ENCODE peak calls at places on chromosomes 3 and 15, in seven cellular contexts. S, H, P, Q, K, G and L are unnamed samples.

GRCh38 chr15:101445562-101446526 is 43.7 kb downstream of the PCSK6 start:
- DNase-seq in Q (peak), S (peak), K (no peak), G (no peak), P (peak), H (no peak), L (no peak)

GRCh38 chr3:111333642-111334041 is 208.4 kb upstream of the CD96 start:
- DNase-seq in Q (no peak), P (peak), H (no peak), G (no peak), K (no peak), S (no peak), L (no peak)

GRCh38 chr3:50068134-50068533 is 20.6 kb upstream of the RBM5 start:
- DNase-seq in P (no peak), G (no peak), S (no peak), K (peak), H (no peak), Q (peak), L (no peak)

GRCh38 chr3:41352526-41352925 is 153.2 kb downstream of the CTNNB1 start:
- DNase-seq in K (no peak), S (no peak), Q (no peak), G (no peak), H (no peak), P (no peak), L (no peak)

GRCh38 chr3:189204467-189204866 is 32.7 kb downstream of the TPRG1 start:
- DNase-seq in G (no peak), P (no peak), K (no peak), H (no peak), Q (peak), S (peak), L (no peak)

GRCh38 chr3:48431224-48432029 is 1.5 kb upstream of the PLXNB1 start:
- DNase-seq in G (no peak), Q (no peak), H (no peak), S (no peak), P (no peak), K (no peak), L (peak)

GRCh38 chr3:151971814-151972579 is 98.6 kb downstream of the SUCNR1 start:
- DNase-seq in S (no peak), Q (no peak), H (no peak), G (no peak), P (peak), K (no peak), L (no peak)

GRCh38 chr3:105837143-105837740 is 31.6 kb downstream of the CBLB start:
- DNase-seq in S (no peak), P (peak), K (no peak), G (no peak), Q (no peak), H (no peak), L (no peak)

GRCh38 chr15:92645731-92646130 is 9.8 kb downstream of the FAM174B start:
- DNase-seq in K (no peak), G (no peak), H (no peak), Q (no peak), P (no peak), S (no peak), L (no peak)

GRCh38 chr15:40843885-40844542 is at the start of gene SPINT1:
- DNase-seq in K (no peak), S (no peak), Q (no peak), G (no peak), H (no peak), P (no peak), L (peak)

DNA sequence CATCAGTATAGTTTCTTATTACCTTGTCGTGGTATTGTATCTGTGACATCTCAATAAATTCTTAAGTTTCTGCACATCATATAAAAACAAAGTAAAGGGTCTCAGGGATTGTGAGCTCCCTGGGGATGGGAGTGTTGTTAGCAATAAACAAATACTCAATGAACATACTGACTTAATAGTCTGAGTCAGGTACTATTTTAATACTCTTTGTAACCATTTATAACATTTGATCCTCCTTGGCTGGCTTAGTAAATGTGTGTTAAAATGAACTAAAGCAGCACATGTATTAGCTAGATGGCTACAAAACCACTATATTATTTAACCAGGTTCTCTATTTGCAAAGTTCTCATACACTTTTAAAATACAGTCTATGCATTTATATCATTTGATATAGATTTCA is 1.8 kb downstream of the ICE2 start:
- DNase-seq in K (no peak), G (no peak), H (no peak), P (peak), Q (no peak), S (no peak), L (no peak)
- H3K4me3 ChIP-seq in K (no peak), G (no peak), H (peak), P (no peak), Q (peak), S (peak), L (no peak)

DNA sequence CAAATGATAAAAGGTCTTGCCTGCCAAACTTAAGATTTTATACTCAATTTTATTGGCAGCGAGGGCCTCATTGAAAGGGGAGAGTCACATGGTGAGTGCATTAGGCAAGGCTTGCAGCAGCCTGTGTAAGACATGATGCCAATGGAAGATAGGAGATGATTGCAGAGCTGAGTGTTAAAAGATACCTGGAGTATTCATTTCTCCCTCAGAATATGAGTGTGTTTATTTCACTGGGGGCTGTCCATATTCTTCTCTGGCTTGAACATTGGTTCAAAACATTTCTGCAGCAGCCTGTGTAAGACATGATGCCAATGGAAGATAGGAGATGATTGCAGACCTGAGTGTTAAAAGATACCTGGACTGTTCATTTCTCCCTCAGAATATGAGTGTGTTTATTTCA is 165.2 kb upstream of the NUDT16 start:
- DNase-seq in P (peak), G (no peak), K (no peak), Q (peak), H (no peak), S (peak), L (no peak)
- H3K4me3 ChIP-seq in P (no peak), G (no peak), K (no peak), Q (no peak), H (no peak), S (no peak), L (no peak)

GRCh38 chr3:36945326-36945980 is 599 bp upstream of the TRANK1 start:
- DNase-seq in G (no peak), Q (no peak), H (no peak), S (no peak), P (no peak), K (no peak), L (no peak)

GRCh38 chr3:36944012-36944640 is 728 bp downstream of the TRANK1 start:
- DNase-seq in P (peak), G (no peak), S (peak), K (peak), H (peak), Q (peak), L (peak)

GRCh38 chr3:36942632-36943248 is 2.1 kb downstream of the TRANK1 start:
- DNase-seq in H (no peak), S (no peak), K (no peak), Q (no peak), G (no peak), P (no peak), L (no peak)

GRCh38 chr3:36943601-36944000 is 1.3 kb downstream of the TRANK1 start:
- DNase-seq in S (no peak), H (no peak), K (no peak), Q (no peak), G (no peak), P (no peak), L (no peak)

DNA sequence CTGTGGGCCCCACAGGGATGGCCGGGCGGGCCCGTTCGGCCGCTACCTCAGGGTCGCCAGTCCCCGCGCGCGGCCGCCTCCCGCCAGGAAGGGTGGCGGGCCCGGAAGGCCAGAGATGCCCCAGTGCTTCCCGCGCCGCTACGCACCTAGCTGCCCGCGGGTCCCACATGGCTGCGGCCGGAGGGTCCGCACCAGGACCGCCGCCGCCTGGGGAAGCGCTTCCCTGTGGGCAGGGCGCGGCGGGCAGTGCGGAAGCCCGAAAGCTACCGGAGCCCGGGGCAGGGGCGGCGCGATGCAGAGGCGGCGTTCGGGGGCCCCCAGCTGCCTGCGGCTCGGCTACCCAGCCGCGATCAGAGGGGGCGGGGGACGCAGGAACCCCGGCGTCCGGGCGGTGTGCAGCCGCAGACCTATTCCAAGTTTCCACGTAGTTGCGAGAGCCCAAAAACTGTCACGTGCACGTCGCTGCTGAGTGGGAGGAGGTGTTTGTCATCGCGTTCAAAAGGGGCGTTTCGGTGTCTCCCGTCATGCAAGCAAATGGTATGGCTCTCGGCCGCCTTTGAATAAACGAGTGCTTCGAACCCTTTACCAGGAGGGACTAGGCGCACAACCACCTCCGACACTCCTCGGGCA is at the start of gene TRANK1:
- DNase-seq in G (no peak), S (peak), H (peak), Q (peak), P (peak), K (no peak), L (peak)
- H3K4me3 ChIP-seq in G (peak), S (peak), H (peak), Q (peak), P (peak), K (peak), L (peak)

GRCh38 chr3:78707616-78708015 is 1060.2 kb downstream of the ROBO1 start:
- DNase-seq in H (no peak), Q (no peak), S (no peak), K (no peak), G (no peak), P (no peak), L (peak)

GRCh38 chr3:78703944-78704343 is 1063.9 kb downstream of the ROBO1 start:
- DNase-seq in G (no peak), H (no peak), K (no peak), P (peak), S (no peak), Q (no peak), L (no peak)

GRCh38 chr3:78712270-78712669 is 1055.5 kb downstream of the ROBO1 start:
- DNase-seq in Q (no peak), H (no peak), G (no peak), K (no peak), S (peak), P (no peak), L (no peak)

GRCh38 chr3:78707094-78707493 is 1060.7 kb downstream of the ROBO1 start:
- DNase-seq in G (no peak), P (no peak), S (peak), K (no peak), Q (no peak), H (no peak), L (no peak)

DNA sequence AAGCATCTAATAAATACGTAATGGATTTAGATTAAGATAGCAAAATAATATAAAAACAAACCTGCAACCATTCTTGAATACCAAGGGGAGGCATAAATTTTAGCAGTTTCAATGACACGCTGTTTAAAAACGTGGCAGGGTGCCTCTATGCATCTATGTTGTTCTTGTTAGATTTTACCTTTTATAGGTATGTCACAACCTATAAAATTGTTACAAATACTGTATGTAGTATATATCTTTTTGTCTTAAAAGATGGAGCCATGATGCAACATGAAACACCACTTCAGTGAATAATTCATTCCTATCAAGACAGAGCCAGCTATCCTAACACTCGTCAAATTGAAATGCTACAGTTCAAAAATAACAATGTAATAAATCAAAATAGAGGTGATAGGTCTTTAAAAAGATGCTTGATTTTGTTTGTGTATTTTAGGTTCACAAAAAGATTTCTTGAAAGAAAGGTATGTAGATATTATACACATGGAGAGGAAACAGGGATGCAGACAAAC is 1059.2 kb downstream of the ROBO1 start:
- DNase-seq in G (no peak), Q (no peak), S (no peak), P (no peak), H (no peak), K (no peak), L (no peak)
- H3K4me3 ChIP-seq in G (no peak), Q (no peak), S (no peak), P (no peak), H (no peak), K (no peak), L (no peak)

GRCh38 chr3:124887996-124888298 is 782 bp upstream of the ITGB5 start:
- DNase-seq in G (no peak), P (no peak), K (no peak), Q (no peak), S (no peak), H (no peak), L (no peak)
- H3K4me3 ChIP-seq in G (peak), P (no peak), K (no peak), Q (peak), S (peak), H (no peak), L (no peak)

DNA sequence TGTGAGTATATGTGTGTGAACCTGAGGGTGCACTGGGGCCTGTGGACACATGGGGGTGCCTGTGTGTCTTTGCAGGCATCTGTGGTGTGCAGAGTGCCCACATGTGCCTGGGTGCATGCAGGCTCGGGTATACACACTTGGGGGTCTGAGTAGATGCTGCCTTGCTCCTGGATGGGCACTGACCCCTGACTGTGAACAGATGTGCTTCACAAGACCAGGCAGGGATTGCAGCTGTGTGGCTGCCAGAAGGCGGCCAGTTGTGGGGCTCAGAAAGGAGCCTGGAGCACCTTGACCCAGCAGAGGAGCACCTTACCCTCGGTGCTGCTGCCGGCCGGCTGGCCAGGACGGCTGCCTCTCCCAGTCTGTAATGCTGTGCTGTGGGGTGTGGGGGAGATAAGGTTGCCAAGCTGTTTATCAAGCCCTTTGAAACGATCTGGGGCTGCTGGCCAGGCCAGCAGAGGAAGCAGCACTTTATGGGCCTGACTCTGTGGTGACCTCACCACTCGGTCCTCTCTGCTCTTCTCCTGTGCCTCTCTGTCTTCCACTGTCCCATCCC is 55.5 kb upstream of the MRPS22 start:
- DNase-seq in G (no peak), P (no peak), Q (peak), K (no peak), S (no peak), H (no peak), L (no peak)
- H3K4me3 ChIP-seq in G (no peak), P (no peak), Q (no peak), K (no peak), S (no peak), H (no peak), L (no peak)

GRCh38 chr15:42986693-42987342 is 66.2 kb upstream of the TTBK2 start:
- DNase-seq in G (no peak), K (no peak), P (no peak), Q (no peak), S (no peak), H (no peak), L (no peak)
- H3K4me3 ChIP-seq in G (no peak), K (no peak), P (no peak), Q (no peak), S (no peak), H (no peak), L (no peak)